ENCODE peak calls at places on chromosomes 16 and 17, in six cellular contexts. One of them, this sample, is unnamed.

GRCh38 chr16:566475-567361 is at the start of gene NHLRC4:
- DNase-seq in WTC11: peak
- DNase-seq in GM12865: peak
- DNase-seq in cardiac fibroblast: peak
- DNase-seq in right lobe of liver: no peak
- DNase-seq in fibroblast of pulmonary artery: peak
- DNase-seq in this sample: peak

GRCh38 chr17:16584273-16584995 is 15.4 kb upstream of the ZNF287 start:
- DNase-seq in fibroblast of pulmonary artery: peak
- DNase-seq in GM12865: peak
- DNase-seq in WTC11: peak
- DNase-seq in right lobe of liver: peak
- DNase-seq in cardiac fibroblast: peak
- DNase-seq in this sample: peak

GRCh38 chr16:50567651-50568050 is 19.5 kb downstream of the NKD1 start:
- DNase-seq in WTC11: no peak
- DNase-seq in right lobe of liver: no peak
- DNase-seq in GM12865: no peak
- DNase-seq in cardiac fibroblast: no peak
- DNase-seq in fibroblast of pulmonary artery: no peak
- DNase-seq in this sample: no peak

GRCh38 chr17:63163158-63163520 is 197.1 kb downstream of the TANC2 start:
- DNase-seq in right lobe of liver: no peak
- DNase-seq in GM12865: no peak
- DNase-seq in WTC11: no peak
- DNase-seq in cardiac fibroblast: no peak
- DNase-seq in fibroblast of pulmonary artery: no peak
- DNase-seq in this sample: no peak

GRCh38 chr17:42670199-42670924 is 6.4 kb downstream of the PLEKHH3 start:
- DNase-seq in WTC11: peak
- DNase-seq in right lobe of liver: no peak
- DNase-seq in cardiac fibroblast: no peak
- DNase-seq in GM12865: no peak
- DNase-seq in fibroblast of pulmonary artery: no peak
- DNase-seq in this sample: peak

GRCh38 chr17:16428098-16428882 is 12.9 kb downstream of the TRPV2 start:
- DNase-seq in right lobe of liver: peak
- DNase-seq in GM12865: no peak
- DNase-seq in WTC11: peak
- DNase-seq in cardiac fibroblast: peak
- DNase-seq in fibroblast of pulmonary artery: peak
- DNase-seq in this sample: peak

GRCh38 chr16:72878301-72879269 is 169.3 kb downstream of the ZFHX3 start:
- DNase-seq in fibroblast of pulmonary artery: peak
- DNase-seq in cardiac fibroblast: peak
- DNase-seq in right lobe of liver: peak
- DNase-seq in WTC11: no peak
- DNase-seq in GM12865: no peak
- DNase-seq in this sample: no peak

GRCh38 chr17:3557768-3558583 is at the start of gene TRPV3:
- DNase-seq in WTC11: no peak
- DNase-seq in fibroblast of pulmonary artery: no peak
- DNase-seq in GM12865: peak
- DNase-seq in right lobe of liver: peak
- DNase-seq in cardiac fibroblast: peak
- DNase-seq in this sample: peak

GRCh38 chr17:76384987-76385891 is 830 bp downstream of the SPHK1 start:
- DNase-seq in fibroblast of pulmonary artery: peak
- DNase-seq in cardiac fibroblast: peak
- DNase-seq in right lobe of liver: no peak
- DNase-seq in WTC11: peak
- DNase-seq in GM12865: no peak
- DNase-seq in this sample: no peak

GRCh38 chr16:66924527-66925321 is 611 bp downstream of the RRAD start:
- DNase-seq in WTC11: peak
- DNase-seq in fibroblast of pulmonary artery: no peak
- DNase-seq in right lobe of liver: no peak
- DNase-seq in GM12865: peak
- DNase-seq in cardiac fibroblast: no peak
- DNase-seq in this sample: peak

GRCh38 chr17:44733753-44734152 is 25.0 kb upstream of the ADAM11 start:
- DNase-seq in cardiac fibroblast: no peak
- DNase-seq in WTC11: peak
- DNase-seq in GM12865: no peak
- DNase-seq in right lobe of liver: no peak
- DNase-seq in fibroblast of pulmonary artery: peak
- DNase-seq in this sample: no peak

GRCh38 chr16:24346734-24347133 is 90.6 kb downstream of the CACNG3 start:
- DNase-seq in WTC11: no peak
- DNase-seq in GM12865: no peak
- DNase-seq in cardiac fibroblast: no peak
- DNase-seq in fibroblast of pulmonary artery: no peak
- DNase-seq in right lobe of liver: no peak
- DNase-seq in this sample: no peak

GRCh38 chr17:12133183-12133582 is 112.5 kb downstream of the MAP2K4 start:
- DNase-seq in fibroblast of pulmonary artery: peak
- DNase-seq in right lobe of liver: no peak
- DNase-seq in GM12865: no peak
- DNase-seq in cardiac fibroblast: no peak
- DNase-seq in WTC11: no peak
- DNase-seq in this sample: no peak

GRCh38 chr16:2949705-2950399 is 14.2 kb upstream of the KREMEN2 start:
- DNase-seq in fibroblast of pulmonary artery: no peak
- DNase-seq in WTC11: no peak
- DNase-seq in cardiac fibroblast: no peak
- DNase-seq in right lobe of liver: no peak
- DNase-seq in GM12865: no peak
- DNase-seq in this sample: no peak

GRCh38 chr16:80711406-80711805 is 93.0 kb downstream of the CDYL2 start:
- DNase-seq in fibroblast of pulmonary artery: no peak
- DNase-seq in WTC11: no peak
- DNase-seq in GM12865: no peak
- DNase-seq in right lobe of liver: no peak
- DNase-seq in cardiac fibroblast: no peak
- DNase-seq in this sample: no peak

GRCh38 chr17:8430966-8431365 is 4.7 kb upstream of the NDEL1 start:
- DNase-seq in GM12865: no peak
- DNase-seq in right lobe of liver: peak
- DNase-seq in WTC11: no peak
- DNase-seq in fibroblast of pulmonary artery: peak
- DNase-seq in cardiac fibroblast: peak
- DNase-seq in this sample: no peak

GRCh38 chr16:71854369-71854948 is 8.7 kb downstream of the ATXN1L start:
- DNase-seq in fibroblast of pulmonary artery: no peak
- DNase-seq in WTC11: no peak
- DNase-seq in GM12865: no peak
- DNase-seq in right lobe of liver: no peak
- DNase-seq in cardiac fibroblast: no peak
- DNase-seq in this sample: no peak

GRCh38 chr16:58025351-58026138 is at the start of gene MMP15:
- DNase-seq in cardiac fibroblast: peak
- DNase-seq in GM12865: peak
- DNase-seq in right lobe of liver: peak
- DNase-seq in WTC11: peak
- DNase-seq in fibroblast of pulmonary artery: peak
- DNase-seq in this sample: peak

GRCh38 chr17:31608659-31609254 is 217.3 kb downstream of the RAB11FIP4 start:
- DNase-seq in fibroblast of pulmonary artery: no peak
- DNase-seq in cardiac fibroblast: no peak
- DNase-seq in WTC11: no peak
- DNase-seq in GM12865: no peak
- DNase-seq in right lobe of liver: no peak
- DNase-seq in this sample: no peak

GRCh38 chr17:79156463-79157095 is 82.0 kb downstream of the ENGASE start:
- DNase-seq in WTC11: no peak
- DNase-seq in right lobe of liver: no peak
- DNase-seq in cardiac fibroblast: no peak
- DNase-seq in GM12865: no peak
- DNase-seq in fibroblast of pulmonary artery: no peak
- DNase-seq in this sample: no peak

GRCh38 chr17:78130439-78131101 is at the start of gene TMC8:
- DNase-seq in right lobe of liver: no peak
- DNase-seq in fibroblast of pulmonary artery: no peak
- DNase-seq in WTC11: no peak
- DNase-seq in GM12865: peak
- DNase-seq in cardiac fibroblast: no peak
- DNase-seq in this sample: peak

GRCh38 chr17:9371019-9371418 is 204.6 kb downstream of the STX8 start:
- DNase-seq in right lobe of liver: no peak
- DNase-seq in fibroblast of pulmonary artery: peak
- DNase-seq in cardiac fibroblast: peak
- DNase-seq in GM12865: peak
- DNase-seq in WTC11: no peak
- DNase-seq in this sample: no peak

GRCh38 chr17:49969134-49969759 is at the start of gene DLX4:
- DNase-seq in WTC11: peak
- DNase-seq in GM12865: no peak
- DNase-seq in cardiac fibroblast: no peak
- DNase-seq in right lobe of liver: no peak
- DNase-seq in fibroblast of pulmonary artery: no peak
- DNase-seq in this sample: peak

GRCh38 chr17:76446449-76447231 is 6.3 kb downstream of the UBE2O start:
- DNase-seq in WTC11: no peak
- DNase-seq in fibroblast of pulmonary artery: peak
- DNase-seq in right lobe of liver: no peak
- DNase-seq in GM12865: no peak
- DNase-seq in cardiac fibroblast: peak
- DNase-seq in this sample: no peak

GRCh38 chr16:84986102-84986501 is 25.2 kb downstream of the ZDHHC7 start:
- DNase-seq in WTC11: no peak
- DNase-seq in right lobe of liver: no peak
- DNase-seq in fibroblast of pulmonary artery: no peak
- DNase-seq in cardiac fibroblast: no peak
- DNase-seq in GM12865: no peak
- DNase-seq in this sample: no peak

GRCh38 chr17:3038941-3039340 is 24.5 kb downstream of the OR1D5 start:
- DNase-seq in cardiac fibroblast: no peak
- DNase-seq in GM12865: no peak
- DNase-seq in fibroblast of pulmonary artery: no peak
- DNase-seq in WTC11: no peak
- DNase-seq in right lobe of liver: no peak
- DNase-seq in this sample: no peak

GRCh38 chr17:82465023-82465603 is 6.6 kb downstream of the NARF start:
- DNase-seq in WTC11: no peak
- DNase-seq in fibroblast of pulmonary artery: no peak
- DNase-seq in GM12865: no peak
- DNase-seq in cardiac fibroblast: no peak
- DNase-seq in right lobe of liver: no peak
- DNase-seq in this sample: no peak

GRCh38 chr17:58120195-58120822 is 27.9 kb upstream of the OR4D1 start:
- DNase-seq in fibroblast of pulmonary artery: peak
- DNase-seq in GM12865: peak
- DNase-seq in WTC11: peak
- DNase-seq in cardiac fibroblast: peak
- DNase-seq in right lobe of liver: no peak
- DNase-seq in this sample: peak

GRCh38 chr16:10979717-10980601 is 35.6 kb downstream of the CLEC16A start:
- DNase-seq in WTC11: peak
- DNase-seq in GM12865: no peak
- DNase-seq in right lobe of liver: peak
- DNase-seq in cardiac fibroblast: peak
- DNase-seq in fibroblast of pulmonary artery: peak
- DNase-seq in this sample: no peak

GRCh38 chr17:37111329-37111728 is 162.6 kb downstream of the AATF start:
- DNase-seq in fibroblast of pulmonary artery: no peak
- DNase-seq in WTC11: no peak
- DNase-seq in cardiac fibroblast: no peak
- DNase-seq in GM12865: no peak
- DNase-seq in right lobe of liver: no peak
- DNase-seq in this sample: no peak

GRCh38 chr16:4693956-4694663 is 748 bp downstream of the NUDT16L1 start:
- DNase-seq in cardiac fibroblast: peak
- DNase-seq in GM12865: peak
- DNase-seq in right lobe of liver: peak
- DNase-seq in fibroblast of pulmonary artery: peak
- DNase-seq in WTC11: no peak
- DNase-seq in this sample: peak

GRCh38 chr16:74226361-74226979 is 70.1 kb upstream of the PSMD7 start:
- DNase-seq in fibroblast of pulmonary artery: peak
- DNase-seq in GM12865: no peak
- DNase-seq in right lobe of liver: no peak
- DNase-seq in WTC11: no peak
- DNase-seq in cardiac fibroblast: peak
- DNase-seq in this sample: no peak
- TF ChIP-seq CTCF in fibroblast of pulmonary artery: peak
- TF ChIP-seq CTCF in GM12865: peak
- TF ChIP-seq CTCF in right lobe of liver: peak
- TF ChIP-seq CTCF in WTC11: no peak
- TF ChIP-seq CTCF in cardiac fibroblast: peak
- TF ChIP-seq CTCF in this sample: peak

GRCh38 chr16:56729736-56730662 is at the start of gene NUP93:
- DNase-seq in GM12865: peak
- DNase-seq in WTC11: peak
- DNase-seq in fibroblast of pulmonary artery: peak
- DNase-seq in cardiac fibroblast: peak
- DNase-seq in right lobe of liver: peak
- DNase-seq in this sample: peak
- TF ChIP-seq CTCF in GM12865: no peak
- TF ChIP-seq CTCF in WTC11: no peak
- TF ChIP-seq CTCF in fibroblast of pulmonary artery: no peak
- TF ChIP-seq CTCF in cardiac fibroblast: no peak
- TF ChIP-seq CTCF in right lobe of liver: no peak
- TF ChIP-seq CTCF in this sample: no peak

DNA sequence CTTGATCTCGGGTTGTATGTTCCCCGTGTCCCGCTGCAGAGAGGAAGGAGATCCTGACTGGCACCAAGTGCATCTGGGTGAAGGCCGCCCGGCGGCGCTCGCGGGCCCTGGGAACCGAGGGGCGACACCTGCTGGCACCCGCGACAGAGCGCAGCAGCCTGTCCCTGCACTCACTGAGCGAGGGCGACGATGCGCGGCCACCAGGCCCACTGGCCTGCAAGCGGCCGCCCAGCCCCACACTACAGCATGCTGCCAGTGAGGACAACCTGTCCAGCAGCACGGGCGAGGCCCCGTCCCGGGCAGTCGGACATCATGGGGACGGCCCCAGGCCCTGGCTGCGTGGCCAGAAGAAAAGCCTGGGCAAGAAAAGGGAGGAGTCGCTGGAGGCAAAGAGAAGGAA is 7.5 kb downstream of the BTBD17 start:
- DNase-seq in cardiac fibroblast: no peak
- DNase-seq in right lobe of liver: no peak
- DNase-seq in fibroblast of pulmonary artery: no peak
- DNase-seq in GM12865: peak
- DNase-seq in WTC11: peak
- DNase-seq in this sample: peak
- TF ChIP-seq CTCF in cardiac fibroblast: peak
- TF ChIP-seq CTCF in right lobe of liver: peak
- TF ChIP-seq CTCF in fibroblast of pulmonary artery: peak
- TF ChIP-seq CTCF in GM12865: peak
- TF ChIP-seq CTCF in WTC11: peak
- TF ChIP-seq CTCF in this sample: peak

DNA sequence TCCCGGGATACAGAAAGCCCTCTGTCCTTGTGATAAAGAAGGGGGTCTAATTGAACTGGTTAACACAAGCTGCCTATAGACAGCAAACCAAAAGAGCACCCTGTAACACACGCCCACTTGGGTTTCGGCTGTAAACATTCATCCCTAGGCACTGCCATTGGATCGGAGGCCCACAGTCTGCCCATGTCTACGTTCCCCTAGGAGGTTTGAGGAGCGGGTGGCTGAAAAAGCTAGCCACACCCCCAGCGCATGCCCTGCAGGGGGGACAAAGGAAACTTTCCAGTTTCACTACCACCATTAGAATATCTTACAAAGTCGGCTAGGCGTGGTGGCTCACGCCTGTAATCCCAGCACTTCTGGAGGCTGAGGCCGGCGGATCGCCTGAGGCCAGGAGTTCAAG is 622.4 kb upstream of the SALL1 start:
- DNase-seq in GM12865: no peak
- DNase-seq in right lobe of liver: no peak
- DNase-seq in fibroblast of pulmonary artery: no peak
- DNase-seq in cardiac fibroblast: no peak
- DNase-seq in WTC11: peak
- DNase-seq in this sample: no peak
- TF ChIP-seq CTCF in GM12865: no peak
- TF ChIP-seq CTCF in right lobe of liver: no peak
- TF ChIP-seq CTCF in fibroblast of pulmonary artery: no peak
- TF ChIP-seq CTCF in cardiac fibroblast: no peak
- TF ChIP-seq CTCF in WTC11: no peak
- TF ChIP-seq CTCF in this sample: no peak

This sample was measured in GM10248.